ENCODE peak calls at places on chromosomes 3 and 15, in eight cellular contexts. D is HT-29; M is germinal center; N is AG04450; V is dorsolateral prefrontal cortex; H is bronchial epithelial cell; W is activated CD4-positive, CD25-positive, alpha-beta regulatory T cell; I is psoas muscle. O is an unnamed sample.
A peak's percentile ranks its signal among the peaks of the same experiment; 100 is the strongest.

GRCh38 chr3:122964844-122965243 is 62.7 kb downstream of the SEMA5B start:
- DNase-seq in D (no peak), M (no peak), N (no peak), V (no peak), H (no peak), W (no peak), I (no peak), O (no peak)

GRCh38 chr15:99249270-99249817 is at the start of gene TTC23:
- DNase-seq in D (peak; percentile 85), M (no peak), N (peak; percentile 70), V (no peak), H (peak; percentile 94), W (no peak), I (no peak), O (peak; percentile 81)

GRCh38 chr3:52570076-52570475 is 33.7 kb downstream of the UQCC5 start:
- DNase-seq in D (no peak), M (no peak), N (peak; percentile 3), V (no peak), H (peak; percentile 3), W (no peak), I (no peak), O (no peak)

GRCh38 chr3:125386811-125387210 is 11.7 kb upstream of the ZNF148 start:
- DNase-seq in D (no peak), M (no peak), N (no peak), V (no peak), H (no peak), W (no peak), I (no peak), O (no peak)

GRCh38 chr15:41939986-41940385 is 32.4 kb downstream of the EHD4 start:
- DNase-seq in D (no peak), M (no peak), N (no peak), V (no peak), H (no peak), W (no peak), I (no peak), O (no peak)

GRCh38 chr3:194257030-194257657 is 94.0 kb downstream of the CPN2 start:
- DNase-seq in D (no peak), M (no peak), N (no peak), V (no peak), H (no peak), W (no peak), I (no peak), O (no peak)

GRCh38 chr3:135806342-135806741 is 159.2 kb upstream of the PPP2R3A start:
- DNase-seq in D (no peak), M (no peak), N (no peak), V (peak; percentile 64), H (no peak), W (no peak), I (no peak), O (no peak)

GRCh38 chr3:53091011-53091410 is 39.2 kb downstream of the RFT1 start:
- DNase-seq in D (no peak), M (no peak), N (no peak), V (no peak), H (no peak), W (no peak), I (no peak), O (no peak)

GRCh38 chr3:66385066-66385465 is 115.8 kb downstream of the LRIG1 start:
- DNase-seq in D (no peak), M (no peak), N (no peak), V (no peak), H (no peak), W (no peak), I (no peak), O (no peak)

GRCh38 chr15:89912674-89913396 is at the start of gene ARPIN:
- DNase-seq in D (peak; percentile 70), M (no peak), N (no peak), V (peak; percentile 69), H (no peak), W (no peak), I (peak; percentile 64), O (no peak)

GRCh38 chr3:116663161-116663885 is 46.3 kb upstream of the TUSC7 start:
- DNase-seq in D (no peak), M (no peak), N (no peak), V (no peak), H (no peak), W (no peak), I (no peak), O (no peak)

GRCh38 chr15:76328962-76329361 is 7.6 kb upstream of the ISL2 start:
- DNase-seq in D (no peak), M (no peak), N (no peak), V (no peak), H (peak; percentile 69), W (no peak), I (no peak), O (peak; percentile 68)

GRCh38 chr3:51682079-51682478 is 11.0 kb downstream of the TEX264 start:
- DNase-seq in D (peak; percentile 80), M (peak; percentile 89), N (peak; percentile 67), V (peak; percentile 60), H (peak; percentile 90), W (peak; percentile 44), I (peak; percentile 47), O (peak; percentile 48)

GRCh38 chr3:10557783-10558373 is 52.5 kb upstream of the ATP2B2 start:
- DNase-seq in D (no peak), M (no peak), N (no peak), V (no peak), H (peak; percentile 72), W (no peak), I (no peak), O (no peak)

GRCh38 chr15:87778358-87778757 is 478.2 kb downstream of the NTRK3 start:
- DNase-seq in D (no peak), M (no peak), N (no peak), V (no peak), H (no peak), W (no peak), I (no peak), O (no peak)

GRCh38 chr3:57910988-57911387 is 97.2 kb upstream of the FLNB start:
- DNase-seq in D (peak; percentile 34), M (peak; percentile 21), N (no peak), V (no peak), H (peak; percentile 29), W (no peak), I (no peak), O (no peak)

GRCh38 chr3:187878776-187879524 is 133.7 kb upstream of the BCL6 start:
- DNase-seq in D (peak; percentile 35), M (no peak), N (no peak), V (no peak), H (peak; percentile 79), W (no peak), I (no peak), O (no peak)

GRCh38 chr3:187456268-187456667 is 88.1 kb downstream of the RTP4 start:
- DNase-seq in D (no peak), M (no peak), N (no peak), V (peak; percentile 61), H (no peak), W (no peak), I (peak; percentile 21), O (no peak)

GRCh38 chr15:37035349-37035748 is 65.0 kb downstream of the MEIS2 start:
- DNase-seq in D (no peak), M (no peak), N (no peak), V (no peak), H (no peak), W (no peak), I (no peak), O (no peak)

GRCh38 chr3:13544293-13544831 is 4.6 kb upstream of the FBLN2 start:
- DNase-seq in D (no peak), M (no peak), N (no peak), V (no peak), H (peak; percentile 33), W (no peak), I (peak; percentile 43), O (no peak)

GRCh38 chr3:140166908-140167599 is 232.1 kb downstream of the CLSTN2 start:
- DNase-seq in D (no peak), M (no peak), N (no peak), V (no peak), H (no peak), W (no peak), I (no peak), O (no peak)

GRCh38 chr15:40239671-40240618 is 1.1 kb downstream of the PAK6 start:
- DNase-seq in D (no peak), M (no peak), N (no peak), V (no peak), H (peak; percentile 77), W (no peak), I (no peak), O (no peak)

GRCh38 chr3:55189359-55189801 is 261.5 kb upstream of the LRTM1 start:
- DNase-seq in D (no peak), M (no peak), N (no peak), V (no peak), H (no peak), W (no peak), I (no peak), O (no peak)

GRCh38 chr3:73342077-73342476 is 280.6 kb downstream of the EBLN2 start:
- DNase-seq in D (no peak), M (no peak), N (no peak), V (no peak), H (no peak), W (no peak), I (no peak), O (no peak)

GRCh38 chr15:41825145-41825544 is 2.7 kb upstream of the JMJD7 start:
- DNase-seq in D (no peak), M (no peak), N (no peak), V (no peak), H (no peak), W (no peak), I (no peak), O (no peak)

GRCh38 chr15:48177383-48177874 is 666 bp downstream of the MYEF2 start:
- DNase-seq in D (peak; percentile 58), M (peak; percentile 15), N (no peak), V (no peak), H (peak; percentile 44), W (no peak), I (no peak), O (peak; percentile 34)

GRCh38 chr3:33075996-33076395 is 20.9 kb downstream of the GLB1 start:
- DNase-seq in D (no peak), M (no peak), N (no peak), V (no peak), H (no peak), W (no peak), I (no peak), O (peak; percentile 28)

GRCh38 chr3:134846943-134847342 is 51.9 kb downstream of the EPHB1 start:
- DNase-seq in D (no peak), M (no peak), N (no peak), V (no peak), H (peak; percentile 97), W (no peak), I (no peak), O (peak; percentile 96)

GRCh38 chr15:23565395-23566069 is at the start of gene MKRN3:
- DNase-seq in D (no peak), M (no peak), N (peak; percentile 27), V (peak; percentile 60), H (no peak), W (peak; percentile 10), I (no peak), O (no peak)

GRCh38 chr3:128226794-128227399 is 73.6 kb downstream of the EEFSEC start:
- DNase-seq in D (peak; percentile 65), M (peak; percentile 66), N (no peak), V (peak; percentile 40), H (no peak), W (no peak), I (peak; percentile 28), O (no peak)

GRCh38 chr15:71811036-71811736 is 832 bp downstream of the NR2E3 start:
- DNase-seq in D (no peak), M (no peak), N (no peak), V (no peak), H (no peak), W (no peak), I (no peak), O (no peak)

GRCh38 chr3:131370935-131371698 is 10.5 kb upstream of the NUDT16 start:
- DNase-seq in D (no peak), M (no peak), N (no peak), V (no peak), H (no peak), W (no peak), I (no peak), O (no peak)

GRCh38 chr3:189148090-189148507 is 23.7 kb upstream of the TPRG1 start:
- DNase-seq in D (peak; percentile 83), M (peak; percentile 53), N (peak; percentile 27), V (peak; percentile 60), H (peak; percentile 53), W (peak; percentile 37), I (peak; percentile 33), O (no peak)

GRCh38 chr15:101250931-101251829 is 668 bp downstream of the CHSY1 start:
- DNase-seq in D (no peak), M (peak; percentile 71), N (no peak), V (no peak), H (no peak), W (no peak), I (peak; percentile 47), O (no peak)

O was measured in kidney epithelial cell.